ENCODE peak calls at places on chromosome 15, in seven cellular contexts. One of them, this sample, is unnamed.

GRCh38 chr15:66841953-66842681 is 140.1 kb downstream of the SMAD6 start:
- DNase-seq in hippocampal formation: peak; percentile 6
- DNase-seq in fibroblast of gingiva: peak; percentile 92
- DNase-seq in Panc1: no peak
- DNase-seq in AG09309: peak; percentile 72
- DNase-seq in HFF-Myc: no peak
- DNase-seq in HT-29: peak; percentile 90
- DNase-seq in this sample: peak; percentile 71

GRCh38 chr15:63349621-63350020 is 32.0 kb downstream of the CA12 start:
- DNase-seq in AG09309: no peak
- DNase-seq in hippocampal formation: no peak
- DNase-seq in Panc1: no peak
- DNase-seq in HT-29: no peak
- DNase-seq in HFF-Myc: no peak
- DNase-seq in fibroblast of gingiva: no peak
- DNase-seq in this sample: no peak

GRCh38 chr15:65400760-65401606 is 21.8 kb downstream of the IGDCC4 start:
- DNase-seq in HFF-Myc: peak; percentile 75
- DNase-seq in fibroblast of gingiva: peak; percentile 55
- DNase-seq in hippocampal formation: peak; percentile 42
- DNase-seq in HT-29: peak; percentile 77
- DNase-seq in AG09309: no peak
- DNase-seq in Panc1: no peak
- DNase-seq in this sample: peak; percentile 22

GRCh38 chr15:59545573-59545972 is 66.0 kb upstream of the GCNT3 start:
- DNase-seq in HFF-Myc: no peak
- DNase-seq in AG09309: no peak
- DNase-seq in hippocampal formation: no peak
- DNase-seq in fibroblast of gingiva: no peak
- DNase-seq in Panc1: no peak
- DNase-seq in HT-29: peak; percentile 48
- DNase-seq in this sample: no peak

GRCh38 chr15:71784719-71785118 is 25.6 kb upstream of the NR2E3 start:
- DNase-seq in hippocampal formation: no peak
- DNase-seq in HFF-Myc: no peak
- DNase-seq in Panc1: no peak
- DNase-seq in fibroblast of gingiva: no peak
- DNase-seq in AG09309: no peak
- DNase-seq in HT-29: no peak
- DNase-seq in this sample: no peak

GRCh38 chr15:72116680-72117447 is 1.1 kb downstream of the MYO9A start:
- DNase-seq in AG09309: no peak
- DNase-seq in fibroblast of gingiva: peak; percentile 5
- DNase-seq in HFF-Myc: no peak
- DNase-seq in hippocampal formation: no peak
- DNase-seq in Panc1: no peak
- DNase-seq in HT-29: peak; percentile 54
- DNase-seq in this sample: no peak

GRCh38 chr15:52013151-52013791 is 5.7 kb upstream of the MAPK6 start:
- DNase-seq in fibroblast of gingiva: no peak
- DNase-seq in hippocampal formation: no peak
- DNase-seq in HT-29: no peak
- DNase-seq in HFF-Myc: no peak
- DNase-seq in Panc1: peak; percentile 42
- DNase-seq in AG09309: no peak
- DNase-seq in this sample: no peak

GRCh38 chr15:36501063-36501678 is 78.3 kb upstream of the CDIN1 start:
- DNase-seq in AG09309: peak; percentile 64
- DNase-seq in fibroblast of gingiva: peak; percentile 71
- DNase-seq in hippocampal formation: peak; percentile 38
- DNase-seq in Panc1: peak; percentile 59
- DNase-seq in HFF-Myc: peak; percentile 73
- DNase-seq in HT-29: peak; percentile 93
- DNase-seq in this sample: peak; percentile 29

GRCh38 chr15:32974691-32975090 is 219.8 kb downstream of the FMN1 start:
- DNase-seq in fibroblast of gingiva: peak; percentile 81
- DNase-seq in HFF-Myc: no peak
- DNase-seq in Panc1: no peak
- DNase-seq in AG09309: no peak
- DNase-seq in hippocampal formation: no peak
- DNase-seq in HT-29: no peak
- DNase-seq in this sample: no peak

GRCh38 chr15:68425428-68426060 is 6.4 kb downstream of the ITGA11 start:
- DNase-seq in HFF-Myc: no peak
- DNase-seq in Panc1: no peak
- DNase-seq in AG09309: peak; percentile 69
- DNase-seq in fibroblast of gingiva: peak; percentile 43
- DNase-seq in HT-29: no peak
- DNase-seq in hippocampal formation: no peak
- DNase-seq in this sample: no peak

GRCh38 chr15:80095959-80096358 is 36.5 kb downstream of the ZFAND6 start:
- DNase-seq in fibroblast of gingiva: no peak
- DNase-seq in HT-29: no peak
- DNase-seq in hippocampal formation: no peak
- DNase-seq in Panc1: no peak
- DNase-seq in AG09309: no peak
- DNase-seq in HFF-Myc: no peak
- DNase-seq in this sample: no peak

GRCh38 chr15:91867581-91868026 is 14.1 kb downstream of the SLCO3A1 start:
- DNase-seq in HFF-Myc: no peak
- DNase-seq in hippocampal formation: no peak
- DNase-seq in AG09309: peak; percentile 66
- DNase-seq in Panc1: peak; percentile 46
- DNase-seq in HT-29: peak; percentile 93
- DNase-seq in fibroblast of gingiva: peak; percentile 86
- DNase-seq in this sample: no peak

GRCh38 chr15:80570553-80570952 is 124.6 kb upstream of the ABHD17C start:
- DNase-seq in Panc1: no peak
- DNase-seq in HT-29: no peak
- DNase-seq in AG09309: no peak
- DNase-seq in fibroblast of gingiva: no peak
- DNase-seq in HFF-Myc: no peak
- DNase-seq in hippocampal formation: no peak
- DNase-seq in this sample: no peak

GRCh38 chr15:93895976-93896770 is 335.2 kb upstream of the MCTP2 start:
- DNase-seq in Panc1: no peak
- DNase-seq in HT-29: no peak
- DNase-seq in HFF-Myc: no peak
- DNase-seq in AG09309: no peak
- DNase-seq in hippocampal formation: peak; percentile 3
- DNase-seq in fibroblast of gingiva: no peak
- DNase-seq in this sample: no peak

GRCh38 chr15:58135511-58136174 is 2.5 kb upstream of the AQP9 start:
- DNase-seq in HT-29: no peak
- DNase-seq in AG09309: no peak
- DNase-seq in fibroblast of gingiva: no peak
- DNase-seq in hippocampal formation: no peak
- DNase-seq in HFF-Myc: no peak
- DNase-seq in Panc1: no peak
- DNase-seq in this sample: no peak

GRCh38 chr15:69595009-69595825 is 142.6 kb downstream of the RPLP1 start:
- DNase-seq in hippocampal formation: peak; percentile 21
- DNase-seq in AG09309: no peak
- DNase-seq in HFF-Myc: no peak
- DNase-seq in fibroblast of gingiva: peak; percentile 15
- DNase-seq in Panc1: no peak
- DNase-seq in HT-29: peak; percentile 83
- DNase-seq in this sample: no peak

GRCh38 chr15:69265347-69265955 is 33.3 kb upstream of the PAQR5 start:
- DNase-seq in AG09309: no peak
- DNase-seq in fibroblast of gingiva: no peak
- DNase-seq in HFF-Myc: no peak
- DNase-seq in Panc1: no peak
- DNase-seq in HT-29: peak; percentile 79
- DNase-seq in hippocampal formation: no peak
- DNase-seq in this sample: peak; percentile 10

GRCh38 chr15:66249623-66250174 is 3.9 kb downstream of the MEGF11 start:
- DNase-seq in Panc1: no peak
- DNase-seq in hippocampal formation: no peak
- DNase-seq in HFF-Myc: no peak
- DNase-seq in fibroblast of gingiva: no peak
- DNase-seq in HT-29: no peak
- DNase-seq in AG09309: no peak
- DNase-seq in this sample: no peak

GRCh38 chr15:70318996-70319465 is 221.3 kb upstream of the TLE3 start:
- DNase-seq in Panc1: no peak
- DNase-seq in HFF-Myc: peak; percentile 87
- DNase-seq in hippocampal formation: no peak
- DNase-seq in AG09309: peak; percentile 93
- DNase-seq in fibroblast of gingiva: peak; percentile 46
- DNase-seq in HT-29: no peak
- DNase-seq in this sample: no peak

GRCh38 chr15:101451192-101451799 is 38.2 kb downstream of the PCSK6 start:
- DNase-seq in hippocampal formation: peak; percentile 34
- DNase-seq in Panc1: no peak
- DNase-seq in HT-29: no peak
- DNase-seq in AG09309: no peak
- DNase-seq in HFF-Myc: no peak
- DNase-seq in fibroblast of gingiva: peak; percentile 33
- DNase-seq in this sample: no peak

GRCh38 chr15:68275165-68275746 is 2.3 kb upstream of the FEM1B start:
- DNase-seq in HFF-Myc: no peak
- DNase-seq in fibroblast of gingiva: peak; percentile 63
- DNase-seq in HT-29: peak; percentile 71
- DNase-seq in Panc1: no peak
- DNase-seq in AG09309: no peak
- DNase-seq in hippocampal formation: no peak
- DNase-seq in this sample: no peak

GRCh38 chr15:62601779-62602540 is 436.9 kb upstream of the C2CD4B start:
- DNase-seq in Panc1: peak; percentile 28
- DNase-seq in hippocampal formation: no peak
- DNase-seq in fibroblast of gingiva: peak; percentile 59
- DNase-seq in AG09309: no peak
- DNase-seq in HFF-Myc: no peak
- DNase-seq in HT-29: no peak
- DNase-seq in this sample: no peak

GRCh38 chr15:28899061-28899738 is 13.4 kb downstream of the APBA2 start:
- DNase-seq in HFF-Myc: no peak
- DNase-seq in AG09309: no peak
- DNase-seq in hippocampal formation: no peak
- DNase-seq in HT-29: no peak
- DNase-seq in Panc1: no peak
- DNase-seq in fibroblast of gingiva: no peak
- DNase-seq in this sample: no peak

GRCh38 chr15:58056015-58056414 is 9.5 kb downstream of the ALDH1A2 start:
- DNase-seq in HFF-Myc: no peak
- DNase-seq in hippocampal formation: no peak
- DNase-seq in AG09309: no peak
- DNase-seq in fibroblast of gingiva: no peak
- DNase-seq in HT-29: no peak
- DNase-seq in Panc1: no peak
- DNase-seq in this sample: no peak

GRCh38 chr15:64247906-64248541 is 85.2 kb upstream of the PPIB start:
- DNase-seq in AG09309: peak; percentile 55
- DNase-seq in Panc1: peak; percentile 92
- DNase-seq in HFF-Myc: peak; percentile 87
- DNase-seq in fibroblast of gingiva: peak; percentile 92
- DNase-seq in hippocampal formation: no peak
- DNase-seq in HT-29: peak; percentile 95
- DNase-seq in this sample: peak; percentile 90

GRCh38 chr15:68187559-68187958 is 17.6 kb downstream of the CALML4 start:
- DNase-seq in hippocampal formation: peak; percentile 46
- DNase-seq in Panc1: no peak
- DNase-seq in HFF-Myc: peak; percentile 77
- DNase-seq in HT-29: peak; percentile 80
- DNase-seq in fibroblast of gingiva: peak; percentile 86
- DNase-seq in AG09309: peak; percentile 13
- DNase-seq in this sample: no peak

GRCh38 chr15:38401101-38401500 is 52.8 kb upstream of the FAM98B start:
- DNase-seq in fibroblast of gingiva: no peak
- DNase-seq in HFF-Myc: no peak
- DNase-seq in Panc1: no peak
- DNase-seq in AG09309: no peak
- DNase-seq in HT-29: no peak
- DNase-seq in hippocampal formation: no peak
- DNase-seq in this sample: no peak

GRCh38 chr15:67156834-67157233 is 91.4 kb downstream of the SMAD3 start:
- DNase-seq in Panc1: no peak
- DNase-seq in HFF-Myc: no peak
- DNase-seq in AG09309: no peak
- DNase-seq in fibroblast of gingiva: no peak
- DNase-seq in hippocampal formation: no peak
- DNase-seq in HT-29: no peak
- DNase-seq in this sample: no peak

GRCh38 chr15:85761635-85762034 is 33.1 kb downstream of the KLHL25 start:
- DNase-seq in hippocampal formation: no peak
- DNase-seq in fibroblast of gingiva: no peak
- DNase-seq in Panc1: no peak
- DNase-seq in AG09309: no peak
- DNase-seq in HFF-Myc: no peak
- DNase-seq in HT-29: no peak
- DNase-seq in this sample: no peak

GRCh38 chr15:58467722-58468436 is 36.1 kb downstream of the LIPC start:
- DNase-seq in HFF-Myc: no peak
- DNase-seq in HT-29: no peak
- DNase-seq in hippocampal formation: no peak
- DNase-seq in Panc1: no peak
- DNase-seq in AG09309: no peak
- DNase-seq in fibroblast of gingiva: no peak
- DNase-seq in this sample: no peak

GRCh38 chr15:73949496-73949895 is 23.2 kb downstream of the LOXL1 start:
- DNase-seq in Panc1: no peak
- DNase-seq in hippocampal formation: no peak
- DNase-seq in HT-29: no peak
- DNase-seq in AG09309: no peak
- DNase-seq in fibroblast of gingiva: no peak
- DNase-seq in HFF-Myc: no peak
- DNase-seq in this sample: no peak

This sample was measured in pulmonary artery endothelial cell.